ENCODE peak calls at places on chromosome 4, in six cellular contexts. U, E, Z, N, S and W are unnamed samples.
A peak's percentile ranks its signal among the peaks of the same experiment; 100 is the strongest.

GRCh38 chr4:80062527-80062926 is 10.5 kb downstream of the ANTXR2 start:
- DNase-seq in U (no peak), E (no peak), Z (no peak), N (no peak), S (no peak), W (no peak)

GRCh38 chr4:1862055-1862911 is 6.3 kb upstream of the LETM1 start:
- DNase-seq in U (no peak), E (peak; percentile 41), Z (no peak), N (no peak), S (peak; percentile 45), W (no peak)

GRCh38 chr4:7462509-7462971 is 27.8 kb upstream of the PSAPL1 start:
- DNase-seq in U (no peak), E (no peak), Z (no peak), N (peak; percentile 20), S (no peak), W (peak; percentile 36)

GRCh38 chr4:183249854-183250253 is 70.2 kb downstream of the CLDN22 start:
- DNase-seq in U (no peak), E (no peak), Z (no peak), N (peak; percentile 63), S (peak; percentile 26), W (no peak)

GRCh38 chr4:16862688-16863087 is 35.8 kb downstream of the LDB2 start:
- DNase-seq in U (no peak), E (no peak), Z (no peak), N (no peak), S (no peak), W (no peak)

GRCh38 chr4:148007303-148007702 is 275.4 kb downstream of the ARHGAP10 start:
- DNase-seq in U (no peak), E (no peak), Z (no peak), N (peak; percentile 94), S (no peak), W (peak; percentile 60)

GRCh38 chr4:55127521-55127920 is 2.1 kb upstream of the KDR start:
- DNase-seq in U (no peak), E (no peak), Z (no peak), N (peak; percentile 79), S (no peak), W (no peak)

GRCh38 chr4:18932940-18933339 is 911.4 kb upstream of the LCORL start:
- DNase-seq in U (no peak), E (no peak), Z (no peak), N (no peak), S (no peak), W (no peak)

GRCh38 chr4:7371122-7371941 is 63.4 kb downstream of the PSAPL1 start:
- DNase-seq in U (no peak), E (no peak), Z (no peak), N (peak; percentile 50), S (no peak), W (no peak)

GRCh38 chr4:73816814-73817213 is 19.7 kb upstream of the CXCL6 start:
- DNase-seq in U (no peak), E (no peak), Z (no peak), N (peak; percentile 88), S (no peak), W (no peak)

GRCh38 chr4:76637704-76638361 is 202.8 kb downstream of the SHROOM3 start:
- DNase-seq in U (no peak), E (no peak), Z (no peak), N (no peak), S (no peak), W (no peak)

GRCh38 chr4:110480741-110481271 is 4.9 kb downstream of the ENPEP start:
- DNase-seq in U (no peak), E (no peak), Z (no peak), N (peak; percentile 31), S (no peak), W (no peak)

GRCh38 chr4:73391774-73392173 is 12.3 kb upstream of the ALB start:
- DNase-seq in U (no peak), E (no peak), Z (no peak), N (no peak), S (no peak), W (no peak)

GRCh38 chr4:184167576-184167975 is 50.1 kb downstream of the ENPP6 start:
- DNase-seq in U (no peak), E (no peak), Z (no peak), N (no peak), S (no peak), W (no peak)

GRCh38 chr4:119212964-119213606 is 572 bp downstream of the USP53 start:
- DNase-seq in U (no peak), E (peak; percentile 62), Z (peak; percentile 83), N (peak; percentile 95), S (peak; percentile 59), W (peak; percentile 72)

GRCh38 chr4:61532324-61532723 is 332.2 kb downstream of the ADGRL3 start:
- DNase-seq in U (no peak), E (no peak), Z (no peak), N (peak; percentile 41), S (peak; percentile 23), W (no peak)

GRCh38 chr4:94488667-94489066 is 36.9 kb downstream of the PDLIM5 start:
- DNase-seq in U (no peak), E (no peak), Z (no peak), N (no peak), S (no peak), W (no peak)

GRCh38 chr4:155403886-155404285 is 27.1 kb upstream of the MAP9 start:
- DNase-seq in U (no peak), E (no peak), Z (no peak), N (peak; percentile 75), S (no peak), W (no peak)

GRCh38 chr4:137749466-137749865 is 217.2 kb upstream of the PCDH18 start:
- DNase-seq in U (no peak), E (no peak), Z (no peak), N (peak; percentile 69), S (no peak), W (no peak)

GRCh38 chr4:73869130-73870055 is at the start of gene CXCL1:
- DNase-seq in U (no peak), E (no peak), Z (peak; percentile 85), N (peak; percentile 63), S (no peak), W (peak; percentile 13)

GRCh38 chr4:107740950-107741701 is 21.1 kb upstream of the PAPSS1 start:
- DNase-seq in U (no peak), E (no peak), Z (no peak), N (peak; percentile 93), S (no peak), W (peak; percentile 49)